ENCODE peak calls at places on chromosome X, in eight cellular contexts. One of them, this sample, is unnamed.

GRCh38 chrX:103776586-103776985 is at the start of gene PLP1:
- DNase-seq in foreskin fibroblast: no peak
- DNase-seq in uterus: no peak
- DNase-seq in GM13976: no peak
- DNase-seq in stimulated activated naive CD4-positive, alpha-beta T cell treated with Interleukin-2 at 50 U/mL for 16 hours: no peak
- DNase-seq in NCI-H524: no peak
- DNase-seq in NCI-H2081: no peak
- DNase-seq in psoas muscle: no peak
- DNase-seq in this sample: no peak

GRCh38 chrX:119516157-119516702 is 48.0 kb downstream of the SLC25A5 start:
- DNase-seq in NCI-H524: peak; percentile 77
- DNase-seq in GM13976: peak; percentile 81
- DNase-seq in psoas muscle: no peak
- DNase-seq in NCI-H2081: peak; percentile 83
- DNase-seq in uterus: peak; percentile 15
- DNase-seq in foreskin fibroblast: peak; percentile 75
- DNase-seq in stimulated activated naive CD4-positive, alpha-beta T cell treated with Interleukin-2 at 50 U/mL for 16 hours: no peak
- DNase-seq in this sample: no peak

GRCh38 chrX:41333744-41333993 is 293 bp upstream of the DDX3X start:
- DNase-seq in stimulated activated naive CD4-positive, alpha-beta T cell treated with Interleukin-2 at 50 U/mL for 16 hours: peak; percentile 71
- DNase-seq in psoas muscle: no peak
- DNase-seq in uterus: peak; percentile 89
- DNase-seq in GM13976: peak; percentile 76
- DNase-seq in foreskin fibroblast: peak; percentile 86
- DNase-seq in NCI-H2081: peak; percentile 94
- DNase-seq in NCI-H524: peak; percentile 93
- DNase-seq in this sample: no peak

GRCh38 chrX:3811331-3812311 is 98.2 kb upstream of the PRKX start:
- DNase-seq in NCI-H2081: peak; percentile 61
- DNase-seq in GM13976: peak; percentile 64
- DNase-seq in foreskin fibroblast: no peak
- DNase-seq in psoas muscle: no peak
- DNase-seq in stimulated activated naive CD4-positive, alpha-beta T cell treated with Interleukin-2 at 50 U/mL for 16 hours: peak; percentile 45
- DNase-seq in NCI-H524: peak; percentile 42
- DNase-seq in uterus: peak; percentile 18
- DNase-seq in this sample: no peak

GRCh38 chrX:46628406-46629371 is 55.1 kb downstream of the CHST7 start:
- DNase-seq in stimulated activated naive CD4-positive, alpha-beta T cell treated with Interleukin-2 at 50 U/mL for 16 hours: peak; percentile 20
- DNase-seq in NCI-H2081: no peak
- DNase-seq in NCI-H524: no peak
- DNase-seq in uterus: peak; percentile 47
- DNase-seq in psoas muscle: peak; percentile 87
- DNase-seq in foreskin fibroblast: peak; percentile 88
- DNase-seq in GM13976: peak; percentile 57
- DNase-seq in this sample: peak; percentile 81

GRCh38 chrX:130878350-130879341 is 24.4 kb downstream of the ENOX2 start:
- DNase-seq in GM13976: no peak
- DNase-seq in psoas muscle: no peak
- DNase-seq in NCI-H2081: no peak
- DNase-seq in uterus: no peak
- DNase-seq in NCI-H524: no peak
- DNase-seq in foreskin fibroblast: peak; percentile 91
- DNase-seq in stimulated activated naive CD4-positive, alpha-beta T cell treated with Interleukin-2 at 50 U/mL for 16 hours: no peak
- DNase-seq in this sample: no peak

GRCh38 chrX:136647969-136648368 is at the start of gene CD40LG:
- DNase-seq in psoas muscle: no peak
- DNase-seq in uterus: no peak
- DNase-seq in GM13976: no peak
- DNase-seq in NCI-H524: no peak
- DNase-seq in foreskin fibroblast: no peak
- DNase-seq in NCI-H2081: no peak
- DNase-seq in stimulated activated naive CD4-positive, alpha-beta T cell treated with Interleukin-2 at 50 U/mL for 16 hours: peak; percentile 21
- DNase-seq in this sample: no peak

GRCh38 chrX:53281321-53281822 is at the start of gene IQSEC2:
- DNase-seq in uterus: peak; percentile 92
- DNase-seq in foreskin fibroblast: peak; percentile 91
- DNase-seq in GM13976: no peak
- DNase-seq in psoas muscle: peak; percentile 93
- DNase-seq in NCI-H524: peak; percentile 75
- DNase-seq in stimulated activated naive CD4-positive, alpha-beta T cell treated with Interleukin-2 at 50 U/mL for 16 hours: no peak
- DNase-seq in NCI-H2081: no peak
- DNase-seq in this sample: peak; percentile 89

GRCh38 chrX:154135458-154136229 is 8.4 kb upstream of the OPN1LW start:
- DNase-seq in uterus: no peak
- DNase-seq in NCI-H2081: no peak
- DNase-seq in GM13976: no peak
- DNase-seq in foreskin fibroblast: no peak
- DNase-seq in stimulated activated naive CD4-positive, alpha-beta T cell treated with Interleukin-2 at 50 U/mL for 16 hours: peak; percentile 4
- DNase-seq in psoas muscle: no peak
- DNase-seq in NCI-H524: no peak
- DNase-seq in this sample: no peak

GRCh38 chrX:46574941-46575381 is 1.4 kb downstream of the CHST7 start:
- DNase-seq in NCI-H2081: peak; percentile 76
- DNase-seq in foreskin fibroblast: peak; percentile 55
- DNase-seq in uterus: no peak
- DNase-seq in GM13976: peak; percentile 45
- DNase-seq in stimulated activated naive CD4-positive, alpha-beta T cell treated with Interleukin-2 at 50 U/mL for 16 hours: peak; percentile 25
- DNase-seq in psoas muscle: no peak
- DNase-seq in NCI-H524: peak; percentile 58
- DNase-seq in this sample: peak; percentile 59

GRCh38 chrX:155086202-155086840 is 15.0 kb downstream of the BRCC3 start:
- DNase-seq in GM13976: peak; percentile 33
- DNase-seq in NCI-H2081: no peak
- DNase-seq in foreskin fibroblast: peak; percentile 66
- DNase-seq in psoas muscle: peak; percentile 59
- DNase-seq in stimulated activated naive CD4-positive, alpha-beta T cell treated with Interleukin-2 at 50 U/mL for 16 hours: peak; percentile 11
- DNase-seq in NCI-H524: peak; percentile 11
- DNase-seq in uterus: peak; percentile 38
- DNase-seq in this sample: peak; percentile 35

GRCh38 chrX:6849711-6850415 is 297.6 kb upstream of the STS start:
- DNase-seq in NCI-H524: no peak
- DNase-seq in NCI-H2081: no peak
- DNase-seq in GM13976: no peak
- DNase-seq in psoas muscle: no peak
- DNase-seq in stimulated activated naive CD4-positive, alpha-beta T cell treated with Interleukin-2 at 50 U/mL for 16 hours: no peak
- DNase-seq in uterus: no peak
- DNase-seq in foreskin fibroblast: peak; percentile 2
- DNase-seq in this sample: no peak

GRCh38 chrX:125295337-125295736 is 24.3 kb upstream of the TEX13C start:
- DNase-seq in GM13976: no peak
- DNase-seq in NCI-H2081: no peak
- DNase-seq in uterus: no peak
- DNase-seq in psoas muscle: no peak
- DNase-seq in foreskin fibroblast: no peak
- DNase-seq in NCI-H524: no peak
- DNase-seq in stimulated activated naive CD4-positive, alpha-beta T cell treated with Interleukin-2 at 50 U/mL for 16 hours: no peak
- DNase-seq in this sample: no peak

GRCh38 chrX:51931761-51932160 is 38.3 kb downstream of the MAGED1 start:
- DNase-seq in psoas muscle: no peak
- DNase-seq in uterus: no peak
- DNase-seq in GM13976: no peak
- DNase-seq in NCI-H2081: no peak
- DNase-seq in stimulated activated naive CD4-positive, alpha-beta T cell treated with Interleukin-2 at 50 U/mL for 16 hours: no peak
- DNase-seq in foreskin fibroblast: peak; percentile 1
- DNase-seq in NCI-H524: no peak
- DNase-seq in this sample: no peak

GRCh38 chrX:69387559-69388487 is 116.3 kb upstream of the NALF2 start:
- DNase-seq in uterus: peak; percentile 44
- DNase-seq in GM13976: peak; percentile 67
- DNase-seq in NCI-H524: peak; percentile 83
- DNase-seq in NCI-H2081: peak; percentile 20
- DNase-seq in foreskin fibroblast: peak; percentile 33
- DNase-seq in psoas muscle: peak; percentile 70
- DNase-seq in stimulated activated naive CD4-positive, alpha-beta T cell treated with Interleukin-2 at 50 U/mL for 16 hours: peak; percentile 1
- DNase-seq in this sample: peak; percentile 54

GRCh38 chrX:46573896-46574336 is 351 bp downstream of the CHST7 start:
- DNase-seq in uterus: peak; percentile 41
- DNase-seq in psoas muscle: peak; percentile 56
- DNase-seq in foreskin fibroblast: peak; percentile 73
- DNase-seq in GM13976: peak; percentile 59
- DNase-seq in NCI-H524: peak; percentile 66
- DNase-seq in stimulated activated naive CD4-positive, alpha-beta T cell treated with Interleukin-2 at 50 U/mL for 16 hours: peak; percentile 49
- DNase-seq in NCI-H2081: peak; percentile 70
- DNase-seq in this sample: peak; percentile 66

GRCh38 chrX:48957477-48957826 is at the start of gene OTUD5:
- DNase-seq in psoas muscle: peak; percentile 78
- DNase-seq in NCI-H2081: peak; percentile 61
- DNase-seq in GM13976: peak; percentile 82
- DNase-seq in uterus: no peak
- DNase-seq in foreskin fibroblast: peak; percentile 78
- DNase-seq in stimulated activated naive CD4-positive, alpha-beta T cell treated with Interleukin-2 at 50 U/mL for 16 hours: peak; percentile 78
- DNase-seq in NCI-H524: peak; percentile 85
- DNase-seq in this sample: peak; percentile 71

GRCh38 chrX:43961699-43962098 is 11.5 kb downstream of the NDP start:
- DNase-seq in psoas muscle: no peak
- DNase-seq in stimulated activated naive CD4-positive, alpha-beta T cell treated with Interleukin-2 at 50 U/mL for 16 hours: no peak
- DNase-seq in foreskin fibroblast: no peak
- DNase-seq in NCI-H2081: no peak
- DNase-seq in GM13976: no peak
- DNase-seq in NCI-H524: no peak
- DNase-seq in uterus: no peak
- DNase-seq in this sample: no peak

GRCh38 chrX:129781134-129782014 is 1.6 kb downstream of the SASH3 start:
- DNase-seq in stimulated activated naive CD4-positive, alpha-beta T cell treated with Interleukin-2 at 50 U/mL for 16 hours: peak; percentile 88
- DNase-seq in NCI-H2081: no peak
- DNase-seq in NCI-H524: no peak
- DNase-seq in GM13976: peak; percentile 79
- DNase-seq in foreskin fibroblast: no peak
- DNase-seq in psoas muscle: peak; percentile 58
- DNase-seq in uterus: no peak
- DNase-seq in this sample: peak; percentile 43

GRCh38 chrX:53684415-53685192 is 1.9 kb downstream of the HUWE1 start:
- DNase-seq in NCI-H524: peak; percentile 25
- DNase-seq in NCI-H2081: peak; percentile 12
- DNase-seq in foreskin fibroblast: no peak
- DNase-seq in stimulated activated naive CD4-positive, alpha-beta T cell treated with Interleukin-2 at 50 U/mL for 16 hours: no peak
- DNase-seq in GM13976: no peak
- DNase-seq in uterus: no peak
- DNase-seq in psoas muscle: no peak
- DNase-seq in this sample: no peak

GRCh38 chrX:103215037-103215767 is at the start of gene BEX4:
- DNase-seq in NCI-H524: peak; percentile 79
- DNase-seq in stimulated activated naive CD4-positive, alpha-beta T cell treated with Interleukin-2 at 50 U/mL for 16 hours: peak; percentile 74
- DNase-seq in psoas muscle: peak; percentile 85
- DNase-seq in NCI-H2081: peak; percentile 89
- DNase-seq in uterus: peak; percentile 82
- DNase-seq in GM13976: peak; percentile 83
- DNase-seq in foreskin fibroblast: peak; percentile 86
- DNase-seq in this sample: peak; percentile 89

GRCh38 chrX:73581002-73581628 is 18.1 kb downstream of the CHIC1 start:
- DNase-seq in foreskin fibroblast: no peak
- DNase-seq in psoas muscle: no peak
- DNase-seq in NCI-H524: no peak
- DNase-seq in uterus: no peak
- DNase-seq in NCI-H2081: no peak
- DNase-seq in stimulated activated naive CD4-positive, alpha-beta T cell treated with Interleukin-2 at 50 U/mL for 16 hours: no peak
- DNase-seq in GM13976: no peak
- DNase-seq in this sample: no peak

GRCh38 chrX:37796805-37797204 is 16.9 kb downstream of the CYBB start:
- DNase-seq in GM13976: no peak
- DNase-seq in stimulated activated naive CD4-positive, alpha-beta T cell treated with Interleukin-2 at 50 U/mL for 16 hours: no peak
- DNase-seq in psoas muscle: peak; percentile 48
- DNase-seq in uterus: no peak
- DNase-seq in NCI-H2081: no peak
- DNase-seq in foreskin fibroblast: no peak
- DNase-seq in NCI-H524: no peak
- DNase-seq in this sample: no peak

GRCh38 chrX:40947276-40947675 is 138.0 kb upstream of the USP9X start:
- DNase-seq in NCI-H524: no peak
- DNase-seq in stimulated activated naive CD4-positive, alpha-beta T cell treated with Interleukin-2 at 50 U/mL for 16 hours: no peak
- DNase-seq in GM13976: no peak
- DNase-seq in uterus: no peak
- DNase-seq in foreskin fibroblast: peak; percentile 61
- DNase-seq in psoas muscle: no peak
- DNase-seq in NCI-H2081: no peak
- DNase-seq in this sample: no peak

GRCh38 chrX:121365572-121366161 is 318.3 kb downstream of the GLUD2 start:
- DNase-seq in GM13976: no peak
- DNase-seq in NCI-H2081: no peak
- DNase-seq in NCI-H524: no peak
- DNase-seq in stimulated activated naive CD4-positive, alpha-beta T cell treated with Interleukin-2 at 50 U/mL for 16 hours: no peak
- DNase-seq in psoas muscle: no peak
- DNase-seq in foreskin fibroblast: no peak
- DNase-seq in uterus: no peak
- DNase-seq in this sample: no peak

This sample was measured in left ventricle myocardium superior.